ENCODE peak calls at places on chromosomes 2 and 18, in four cellular contexts. V, C, G and B are unnamed samples.

GRCh38 chr18:26429535-26429934 is 118.8 kb downstream of the KCTD1 start:
- DNase-seq in V (no peak), G (no peak), C (no peak), B (no peak)

GRCh38 chr2:171410101-171410500 is 23.7 kb downstream of the METTL8 start:
- DNase-seq in C (no peak), G (no peak), V (no peak), B (no peak)

GRCh38 chr2:54402350-54402749 is 53.8 kb upstream of the SPTBN1 start:
- DNase-seq in V (peak; percentile 26), G (no peak), C (no peak), B (no peak)

GRCh38 chr2:120353931-120354330 is 8.0 kb downstream of the INHBB start:
- DNase-seq in G (no peak), V (no peak), C (no peak), B (no peak)

GRCh38 chr18:8450013-8450412 is 159.2 kb upstream of the RAB12 start:
- DNase-seq in V (no peak), G (no peak), C (no peak), B (no peak)

GRCh38 chr2:170155723-170156253 is 22.2 kb upstream of the MYO3B start:
- DNase-seq in G (no peak), C (no peak), V (no peak), B (no peak)

GRCh38 chr18:22223263-22223960 is 54.0 kb downstream of the GATA6 start:
- DNase-seq in G (no peak), V (peak; percentile 87), C (no peak), B (no peak)

GRCh38 chr2:74458957-74459290 is 686 bp downstream of the WBP1 start:
- DNase-seq in G (no peak), V (no peak), C (no peak), B (no peak)

GRCh38 chr2:98907385-98907784 is 28.6 kb downstream of the CRACDL start:
- DNase-seq in C (no peak), V (no peak), G (no peak), B (no peak)